ENCODE peak calls at places on chromosomes 2 and 18, in seven cellular contexts. W is T-helper 9 cell, G is substantia nigra, I is myocyte, P is fibroblast of pulmonary artery, Y is heart left ventricle, A is germinal center. T is an unnamed sample.

GRCh38 chr2:146135245-146135644 is 1615.3 kb upstream of the ZEB2 start:
- DNase-seq in A (no peak), G (no peak), Y (no peak), W (no peak), I (no peak), P (no peak), T (no peak)

GRCh38 chr2:65256088-65256487 is 28.5 kb downstream of the ACTR2 start:
- DNase-seq in P (no peak), W (no peak), A (no peak), Y (no peak), I (no peak), G (no peak), T (no peak)

GRCh38 chr2:28590496-28591301 is 94.8 kb downstream of the PLB1 start:
- DNase-seq in W (no peak), I (no peak), Y (no peak), P (no peak), A (no peak), G (no peak), T (no peak)

GRCh38 chr18:26656944-26657536 is 108.7 kb upstream of the KCTD1 start:
- DNase-seq in G (no peak), I (peak), A (peak), P (peak), Y (peak), W (no peak), T (no peak)

GRCh38 chr18:36786686-36787085 is 42.1 kb downstream of the TPGS2 start:
- DNase-seq in I (peak), Y (peak), W (no peak), P (peak), G (no peak), A (no peak), T (no peak)

GRCh38 chr2:231662811-231663457 is 45.4 kb upstream of the PTMA start:
- DNase-seq in G (no peak), Y (no peak), W (no peak), I (no peak), A (no peak), P (no peak), T (no peak)

GRCh38 chr2:72952961-72953360 is 35.6 kb downstream of the EMX1 start:
- DNase-seq in Y (no peak), P (no peak), G (no peak), I (no peak), A (no peak), W (no peak), T (no peak)

GRCh38 chr2:208359632-208359986 is 47.0 kb upstream of the PTH2R start:
- DNase-seq in A (peak), G (no peak), P (no peak), W (no peak), I (no peak), Y (no peak), T (no peak)

GRCh38 chr2:232449964-232450363 is 6.0 kb upstream of the ALPI start:
- DNase-seq in G (no peak), W (no peak), Y (no peak), I (no peak), A (no peak), P (no peak), T (no peak)

GRCh38 chr2:21256006-21256405 is 132.2 kb downstream of the TDRD15 start:
- DNase-seq in G (peak), A (no peak), P (peak), Y (peak), I (peak), W (no peak), T (no peak)

GRCh38 chr2:226687641-226688253 is 111.9 kb downstream of the IRS1 start:
- DNase-seq in Y (no peak), W (no peak), A (no peak), G (no peak), P (no peak), I (peak), T (no peak)

GRCh38 chr18:51006061-51006818 is 23.8 kb upstream of the SMAD4 start:
- DNase-seq in A (no peak), W (no peak), Y (no peak), P (no peak), G (no peak), I (no peak), T (no peak)

GRCh38 chr18:48836806-48837615 is 113.8 kb downstream of the SMAD7 start:
- DNase-seq in G (no peak), P (no peak), Y (no peak), I (no peak), W (no peak), A (no peak), T (peak)

GRCh38 chr2:12554235-12555011 is 162.3 kb upstream of the TRIB2 start:
- DNase-seq in A (no peak), W (no peak), P (no peak), Y (no peak), G (no peak), I (no peak), T (no peak)

GRCh38 chr18:52394602-52395001 is 54.6 kb downstream of the DCC start:
- DNase-seq in I (no peak), Y (no peak), A (no peak), G (no peak), W (no peak), P (no peak), T (no peak)

GRCh38 chr2:156673981-156674380 is 237.8 kb downstream of the GPD2 start:
- DNase-seq in G (no peak), W (no peak), P (no peak), I (no peak), Y (no peak), A (no peak), T (no peak)

GRCh38 chr2:41722668-41723369 is 325.0 kb upstream of the PKDCC start:
- DNase-seq in P (peak), A (no peak), G (no peak), I (peak), Y (peak), W (no peak), T (no peak)

GRCh38 chr2:238256594-238257104 is 16.8 kb upstream of the HES6 start:
- DNase-seq in P (peak), Y (peak), G (no peak), W (peak), I (peak), A (peak), T (peak)

GRCh38 chr2:34387536-34387935 is 788.4 kb upstream of the FAM98A start:
- DNase-seq in A (no peak), W (no peak), I (no peak), P (no peak), Y (no peak), G (no peak), T (no peak)

GRCh38 chr2:17620841-17621240 is 80.3 kb downstream of the VSNL1 start:
- DNase-seq in G (no peak), Y (no peak), A (no peak), I (no peak), P (peak), W (no peak), T (no peak)

GRCh38 chr2:61469424-61470121 is 1.3 kb downstream of the USP34 start:
- DNase-seq in P (peak), Y (no peak), A (no peak), G (no peak), W (no peak), I (no peak), T (no peak)

GRCh38 chr2:231395188-231396057 is at the start of gene B3GNT7:
- DNase-seq in W (no peak), P (no peak), Y (no peak), A (peak), G (no peak), I (no peak), T (no peak)

GRCh38 chr2:55992465-55992864 is 68.9 kb upstream of the EFEMP1 start:
- DNase-seq in P (peak), Y (no peak), I (peak), A (no peak), W (no peak), G (no peak), T (no peak)

GRCh38 chr2:147181351-147182029 is 663.3 kb upstream of the ACVR2A start:
- DNase-seq in A (peak), P (no peak), Y (no peak), I (no peak), W (no peak), G (no peak), T (no peak)

GRCh38 chr2:128362889-128363228 is 44.2 kb upstream of the HS6ST1 start:
- DNase-seq in W (no peak), A (no peak), G (no peak), I (peak), Y (no peak), P (peak), T (no peak)

GRCh38 chr2:241443486-241444223 is 64.7 kb downstream of the STK25 start:
- DNase-seq in Y (peak), G (no peak), P (peak), I (peak), W (peak), A (no peak), T (peak)

GRCh38 chr18:60552948-60553347 is 180.4 kb upstream of the MC4R start:
- DNase-seq in I (no peak), A (no peak), G (no peak), P (no peak), W (no peak), Y (no peak), T (no peak)

GRCh38 chr2:134679740-134680139 is 39.1 kb downstream of the TMEM163 start:
- DNase-seq in I (no peak), A (peak), G (no peak), P (no peak), Y (no peak), W (no peak), T (peak)

GRCh38 chr2:74372674-74373073 is 7.4 kb downstream of the DCTN1 start:
- DNase-seq in P (no peak), Y (no peak), I (no peak), G (no peak), A (no peak), W (no peak), T (no peak)

GRCh38 chr2:100893753-100894530 is 74.0 kb downstream of the NPAS2 start:
- DNase-seq in G (no peak), A (no peak), W (no peak), Y (peak), P (peak), I (no peak), T (no peak)

GRCh38 chr18:5503740-5504139 is 40.1 kb downstream of the EPB41L3 start:
- DNase-seq in G (no peak), I (no peak), Y (no peak), A (no peak), P (peak), W (no peak), T (no peak)

GRCh38 chr2:9102861-9103662 is 99.6 kb upstream of the MBOAT2 start:
- DNase-seq in G (no peak), I (peak), A (no peak), Y (no peak), P (no peak), W (no peak), T (no peak)

GRCh38 chr2:235669983-235670962 is 176.4 kb downstream of the AGAP1 start:
- DNase-seq in G (no peak), I (peak), P (peak), W (no peak), A (no peak), Y (peak), T (no peak)

GRCh38 chr2:7053650-7054262 is 136.5 kb downstream of the RNF144A start:
- DNase-seq in W (no peak), P (no peak), I (no peak), G (no peak), Y (no peak), A (no peak), T (no peak)

T was measured in CD8-positive, alpha-beta memory T cell.